ENCODE peak calls at places on chromosomes 1 and 21, in ten cellular contexts. I is mesendoderm; L is CD8-positive, alpha-beta memory T cell; N is lung; F is GM12891; S is prostate gland; K is COR-L47; C is brain microvascular endothelial cell; Q is BE2C; H is mesothelial cell of epicardium. W is an unnamed sample.

GRCh38 chr1:246691622-246692495 is 32.4 kb upstream of the SCCPDH start:
- DNase-seq in N (no peak), K (no peak), H (no peak), F (no peak), C (no peak), S (no peak), I (peak; percentile 57), L (no peak), Q (no peak), W (no peak)

GRCh38 chr1:8427493-8427892 is 109.6 kb downstream of the SLC45A1 start:
- DNase-seq in L (peak; percentile 71), Q (no peak), I (no peak), K (no peak), S (no peak), C (no peak), H (no peak), N (no peak), F (peak; percentile 52), W (no peak)

GRCh38 chr1:81681570-81681969 is 119.2 kb upstream of the ADGRL2 start:
- DNase-seq in N (no peak), S (peak; percentile 10), F (no peak), C (no peak), Q (no peak), H (no peak), L (no peak), I (no peak), K (no peak), W (no peak)

GRCh38 chr1:202806845-202807366 is 1.3 kb downstream of the KDM5B start:
- DNase-seq in F (no peak), Q (peak; percentile 35), I (peak; percentile 57), H (peak; percentile 29), L (peak; percentile 2), S (peak; percentile 16), K (no peak), N (no peak), C (no peak), W (peak; percentile 59)

GRCh38 chr1:46489169-46489637 is 433 bp upstream of the DMBX1 start:
- DNase-seq in H (no peak), L (no peak), S (no peak), N (no peak), C (no peak), K (no peak), Q (no peak), I (no peak), F (peak; percentile 49), W (no peak)

GRCh38 chr1:220876511-220877347 is 2.5 kb upstream of the HLX start:
- DNase-seq in H (no peak), Q (no peak), F (no peak), I (peak; percentile 83), K (no peak), S (no peak), N (no peak), C (no peak), L (no peak), W (no peak)

GRCh38 chr1:21077085-21077484 is 99.6 kb downstream of the EIF4G3 start:
- DNase-seq in I (peak; percentile 53), N (no peak), H (no peak), F (no peak), Q (no peak), L (no peak), K (no peak), S (no peak), C (peak; percentile 63), W (no peak)

GRCh38 chr21:24115141-24115540 is 1492.1 kb downstream of the MRPL39 start:
- DNase-seq in Q (no peak), C (no peak), K (no peak), S (no peak), L (no peak), I (no peak), F (no peak), H (no peak), N (no peak), W (no peak)

GRCh38 chr1:75133754-75134655 is at the start of gene LHX8:
- DNase-seq in F (no peak), N (no peak), L (no peak), K (peak; percentile 37), C (no peak), Q (no peak), S (no peak), I (peak; percentile 89), H (no peak), W (no peak)

GRCh38 chr1:185598326-185598725 is 135.9 kb upstream of the HMCN1 start:
- DNase-seq in F (no peak), K (no peak), C (no peak), H (no peak), L (no peak), N (no peak), Q (no peak), S (no peak), I (no peak), W (no peak)

GRCh38 chr1:119771770-119772169 is 3.1 kb upstream of the HMGCS2 start:
- DNase-seq in F (no peak), L (no peak), K (no peak), C (no peak), H (no peak), Q (no peak), N (no peak), S (no peak), I (no peak), W (no peak)

GRCh38 chr1:19317126-19317910 is 5.2 kb downstream of the SLC66A1 start:
- DNase-seq in Q (no peak), L (no peak), N (no peak), S (no peak), K (no peak), I (peak; percentile 70), C (no peak), H (no peak), F (no peak), W (no peak)

GRCh38 chr1:117674521-117675400 is 68.9 kb downstream of the TENT5C start:
- DNase-seq in K (no peak), I (peak; percentile 54), F (peak; percentile 49), C (no peak), S (no peak), Q (no peak), H (no peak), N (no peak), L (peak; percentile 63), W (no peak)

GRCh38 chr1:38077523-38078147 is 31.0 kb upstream of the POU3F1 start:
- DNase-seq in H (no peak), I (no peak), Q (no peak), S (no peak), C (no peak), K (no peak), F (no peak), L (no peak), N (no peak), W (no peak)

GRCh38 chr1:14259191-14259757 is 339.2 kb upstream of the KAZN start:
- DNase-seq in F (no peak), Q (no peak), N (peak; percentile 59), C (no peak), H (no peak), L (no peak), S (peak; percentile 4), K (no peak), I (no peak), W (no peak)

GRCh38 chr1:43933386-43934278 is at the start of gene ARTN:
- DNase-seq in F (no peak), I (peak; percentile 69), L (no peak), N (peak; percentile 46), K (no peak), S (peak; percentile 59), C (no peak), H (no peak), Q (no peak), W (no peak)

GRCh38 chr21:16708431-16708830 is 804.4 kb upstream of the CXADR start:
- DNase-seq in K (no peak), C (peak; percentile 10), H (no peak), I (no peak), L (no peak), F (no peak), Q (no peak), S (no peak), N (no peak), W (no peak)

GRCh38 chr1:12567288-12567819 is 50.7 kb downstream of the DHRS3 start:
- DNase-seq in K (no peak), Q (no peak), F (no peak), N (no peak), H (no peak), S (no peak), I (no peak), C (no peak), L (no peak), W (no peak)

GRCh38 chr1:48859429-48859828 is 82.7 kb upstream of the BEND5 start:
- DNase-seq in C (no peak), Q (no peak), F (no peak), L (no peak), N (no peak), I (no peak), H (no peak), K (peak; percentile 92), S (no peak), W (no peak)

GRCh38 chr1:243944429-243945160 is 94.6 kb upstream of the AKT3 start:
- DNase-seq in H (no peak), Q (no peak), K (no peak), I (peak; percentile 93), C (peak; percentile 22), F (no peak), L (no peak), S (no peak), N (no peak), W (peak; percentile 49)

GRCh38 chr21:37552496-37553399 is 186.2 kb downstream of the DYRK1A start:
- DNase-seq in L (no peak), C (no peak), Q (no peak), K (no peak), S (no peak), N (no peak), I (no peak), F (no peak), H (no peak), W (no peak)

GRCh38 chr1:11654571-11655262 is at the start of gene FBXO44:
- DNase-seq in L (peak; percentile 38), S (peak; percentile 52), I (peak; percentile 81), C (no peak), K (peak; percentile 26), N (peak; percentile 45), H (no peak), Q (no peak), F (peak; percentile 81), W (no peak)

GRCh38 chr1:74733616-74734484 is 898 bp downstream of the TYW3 start:
- DNase-seq in Q (peak; percentile 34), S (peak; percentile 49), C (peak; percentile 82), L (peak; percentile 63), I (peak; percentile 87), H (no peak), F (peak; percentile 28), K (peak; percentile 64), N (no peak), W (no peak)

W was measured in H1.